ENCODE peak calls at places on chromosomes 13 and 19, in nine cellular contexts. X is suprapubic skin, Y is upper lobe of left lung, K is endothelial cell of umbilical vein, W is GM12892, D is transverse colon, H is prostate gland, L is HCT116, P is GM12891. U is an unnamed sample.

GRCh38 chr13:32790731-32791130 is 204.5 kb downstream of the PDS5B start:
- DNase-seq in Y (no peak), K (no peak), W (no peak), P (no peak), H (no peak), L (no peak), D (no peak), X (no peak), U (no peak)

GRCh38 chr19:28987177-28987576 is 225.8 kb downstream of the UQCRFS1 start:
- DNase-seq in K (no peak), D (no peak), P (no peak), L (no peak), H (no peak), W (no peak), X (no peak), Y (no peak), U (no peak)

GRCh38 chr19:18785179-18786124 is 5.7 kb downstream of the COMP start:
- DNase-seq in L (peak), K (peak), Y (peak), X (peak), P (peak), W (peak), H (peak), D (peak), U (peak)

GRCh38 chr13:44819245-44819644 is 170.0 kb downstream of the NUFIP1 start:
- DNase-seq in Y (no peak), X (no peak), H (no peak), K (peak), P (no peak), D (no peak), W (no peak), L (peak), U (no peak)

GRCh38 chr19:38285567-38285966 is 18.5 kb upstream of the C19orf33 start:
- DNase-seq in W (no peak), D (no peak), L (no peak), Y (no peak), H (no peak), P (no peak), X (no peak), K (no peak), U (no peak)

GRCh38 chr19:6700586-6701316 is 19.7 kb downstream of the C3 start:
- DNase-seq in D (no peak), X (no peak), H (no peak), W (no peak), Y (no peak), P (no peak), L (no peak), K (no peak), U (no peak)

GRCh38 chr13:92143766-92144165 is 745.3 kb downstream of the GPC5 start:
- DNase-seq in H (no peak), P (no peak), X (no peak), W (no peak), Y (no peak), K (no peak), L (no peak), D (no peak), U (no peak)

GRCh38 chr13:111904166-111904565 is 162.8 kb upstream of the SOX1 start:
- DNase-seq in H (no peak), L (no peak), D (no peak), X (peak), W (no peak), P (no peak), K (no peak), Y (no peak), U (no peak)

GRCh38 chr13:94568443-94568842 is 27.5 kb downstream of the TGDS start:
- DNase-seq in W (no peak), P (no peak), K (no peak), H (no peak), Y (no peak), L (no peak), X (no peak), D (no peak), U (no peak)

DNA sequence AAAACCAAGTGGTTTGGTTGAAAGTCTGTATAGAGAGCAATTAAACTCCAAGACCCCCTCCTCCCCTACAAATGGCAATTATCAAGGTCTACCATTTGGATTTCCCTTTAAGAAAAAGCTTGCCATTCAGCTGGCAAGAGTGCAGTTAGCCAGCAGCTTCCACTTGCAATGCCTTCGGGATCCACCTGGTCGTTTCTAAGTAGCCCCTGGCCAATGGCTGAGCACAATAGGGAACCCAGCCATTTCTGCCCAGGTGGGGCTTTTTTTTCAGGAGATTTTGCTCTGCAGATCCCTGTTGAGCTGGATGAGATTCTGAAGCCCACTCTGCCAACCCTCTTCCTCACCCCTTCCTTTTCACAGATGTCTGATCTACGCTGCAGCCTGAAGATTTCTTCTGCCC is 26.3 kb downstream of the TGDS start:
- DNase-seq in D (no peak), Y (no peak), P (no peak), H (no peak), K (no peak), X (no peak), W (no peak), L (no peak), U (no peak)
- TF ChIP-seq POLR2A in D (no peak), Y (no peak), P (no peak), H (no peak), K (no peak), X (no peak), W (no peak), L (no peak), U (no peak)

DNA sequence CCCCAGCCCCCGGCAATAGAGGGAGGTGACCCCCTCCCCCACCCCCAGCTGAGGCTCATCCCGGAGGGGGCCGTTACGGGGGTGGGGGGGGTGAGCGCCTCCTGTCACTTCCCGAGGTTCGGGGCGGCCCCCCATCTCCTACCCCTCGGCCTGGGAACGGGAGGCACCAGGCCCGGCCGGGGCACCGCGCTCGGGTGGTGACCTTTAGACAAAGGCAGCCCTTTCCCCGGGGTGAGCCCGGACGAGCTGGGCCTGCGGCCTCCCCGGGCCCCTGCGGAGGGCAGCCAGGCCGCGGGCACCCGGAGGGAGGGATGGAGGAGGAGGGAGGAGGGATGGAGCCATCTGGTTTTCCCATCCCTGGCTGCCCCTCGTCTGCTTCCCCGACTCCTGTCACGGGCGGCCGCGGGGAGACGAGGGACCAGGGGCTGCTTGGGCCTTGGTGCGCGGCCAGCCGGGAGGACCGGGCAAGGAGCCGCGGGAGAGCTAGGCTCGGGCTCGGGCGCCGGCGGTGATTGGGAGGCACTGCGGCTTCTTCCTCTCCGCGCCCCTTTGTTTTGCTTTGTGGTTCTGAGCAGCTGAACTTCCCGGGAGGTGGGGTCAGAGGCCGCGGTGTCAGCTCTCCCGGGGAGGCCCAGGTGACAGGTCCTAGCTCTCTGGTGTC is 1.1 kb downstream of the BICRA start:
- DNase-seq in Y (peak), L (no peak), H (no peak), X (no peak), D (peak), P (no peak), K (peak), W (no peak), U (peak)
- TF ChIP-seq POLR2AphosphoS5 in Y (peak), L (no peak), H (no peak), X (no peak), D (peak), P (no peak), K (no peak), W (no peak), U (no peak)

GRCh38 chr19:7850975-7851622 is 21.1 kb downstream of the EVI5L start:
- DNase-seq in X (no peak), P (no peak), W (no peak), L (no peak), Y (no peak), H (no peak), K (no peak), D (no peak), U (no peak)
- TF ChIP-seq POLR2A in X (no peak), P (no peak), W (no peak), L (no peak), Y (no peak), H (no peak), K (no peak), D (no peak), U (no peak)

GRCh38 chr19:10870955-10871603 is at the start of gene CARM1:
- DNase-seq in P (peak), Y (peak), H (peak), D (peak), X (peak), W (peak), K (peak), L (peak), U (peak)
- TF ChIP-seq POLR2AphosphoS5 in P (no peak), Y (peak), H (peak), D (peak), X (no peak), W (no peak), K (peak), L (peak), U (no peak)

DNA sequence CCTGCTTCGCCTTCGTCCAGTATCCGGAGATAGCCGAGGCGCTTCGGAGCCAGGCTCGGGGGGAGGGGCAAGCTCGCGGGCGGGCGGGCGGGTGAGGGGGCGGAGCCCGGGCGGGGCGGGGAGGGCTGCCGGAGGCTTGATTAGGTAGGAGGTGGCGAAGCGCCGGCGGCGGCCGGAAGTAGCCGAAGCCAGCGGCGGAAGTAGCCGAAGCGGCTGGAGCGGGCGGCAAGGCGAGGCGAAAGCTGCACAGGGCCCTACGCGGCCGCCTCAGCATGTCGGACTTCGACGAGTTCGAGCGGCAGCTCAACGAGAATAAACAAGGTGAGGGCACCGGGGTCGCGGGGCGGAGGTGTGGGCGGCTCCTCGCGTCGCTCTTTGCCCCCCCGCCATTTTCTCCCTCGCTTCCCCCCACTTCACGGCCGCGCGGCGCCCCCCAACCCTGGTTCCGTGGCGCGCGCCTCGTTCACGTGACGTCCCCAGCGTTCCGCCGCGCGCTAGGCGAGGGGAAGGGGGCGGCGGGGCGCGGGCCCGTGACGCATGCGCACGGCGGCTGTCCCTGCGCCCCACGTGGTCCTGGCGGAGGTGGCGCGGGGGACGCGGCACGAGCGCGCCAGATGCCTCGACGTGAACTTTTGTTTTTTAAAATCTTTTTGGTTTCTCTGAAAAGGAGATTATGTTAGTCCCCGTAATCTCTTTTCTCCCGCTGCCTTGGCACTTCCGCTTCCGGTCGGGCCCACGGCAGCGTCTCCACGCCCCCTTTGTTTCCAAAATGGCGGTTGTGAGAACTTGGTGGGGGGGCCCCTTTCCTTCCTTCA is at the start of gene U2AF2:
- DNase-seq in W (peak), H (peak), X (peak), D (peak), P (peak), K (peak), L (peak), Y (peak), U (peak)
- TF ChIP-seq POLR2A in W (peak), H (peak), X (peak), D (peak), P (peak), K (peak), L (peak), Y (peak), U (peak)

GRCh38 chr19:41327499-41328156 is 17.7 kb downstream of the CCDC97 start:
- DNase-seq in W (peak), Y (peak), X (peak), K (peak), H (peak), P (peak), D (peak), L (no peak), U (peak)
- TF ChIP-seq POLR2AphosphoS5 in W (peak), Y (peak), X (no peak), K (peak), H (peak), P (peak), D (peak), L (no peak), U (peak)

U was measured in breast epithelium.